ENCODE peak calls at places on chromosomes 3 and 15, in nine cellular contexts. L, B, A, M, J, D, Z, S and T are unnamed samples.

GRCh38 chr15:99369250-99369649 is 118.0 kb downstream of the LRRC28 start:
- DNase-seq in D (no peak), J (no peak), M (no peak), Z (no peak), L (no peak), B (no peak), A (no peak), S (no peak), T (no peak)

GRCh38 chr3:27684302-27684701 is 37.8 kb downstream of the EOMES start:
- DNase-seq in D (no peak), S (no peak), L (no peak), J (no peak), A (no peak), B (no peak), Z (no peak), M (no peak), T (no peak)

GRCh38 chr15:55221090-55222011 is 24.6 kb upstream of the RSL24D1 start:
- DNase-seq in Z (no peak), B (no peak), S (peak; percentile 86), M (no peak), D (no peak), L (peak; percentile 95), A (peak; percentile 77), J (peak; percentile 48), T (peak; percentile 50)

GRCh38 chr3:25566358-25566920 is 98.3 kb downstream of the TOP2B start:
- DNase-seq in Z (no peak), S (no peak), L (no peak), B (no peak), A (no peak), D (no peak), M (no peak), J (no peak), T (no peak)

GRCh38 chr3:45665101-45665572 is 24.1 kb upstream of the SACM1L start:
- DNase-seq in J (peak; percentile 61), A (no peak), B (peak; percentile 65), S (no peak), M (no peak), L (no peak), D (no peak), Z (peak; percentile 89), T (no peak)

GRCh38 chr3:12468757-12469156 is 15.5 kb upstream of the TSEN2 start:
- DNase-seq in A (no peak), D (no peak), J (no peak), S (no peak), M (no peak), Z (no peak), B (no peak), L (peak; percentile 37), T (no peak)

GRCh38 chr3:196111939-196112386 is 30.1 kb upstream of the TFRC start:
- DNase-seq in L (no peak), Z (no peak), M (no peak), J (peak; percentile 34), S (no peak), B (no peak), A (no peak), D (no peak), T (no peak)

GRCh38 chr15:76866716-76867321 is 38.3 kb downstream of the SCAPER start:
- DNase-seq in D (no peak), B (no peak), M (peak; percentile 15), J (no peak), A (peak; percentile 30), L (peak; percentile 29), Z (peak; percentile 69), S (peak; percentile 56), T (peak; percentile 19)

GRCh38 chr3:14329842-14330241 is 72.6 kb upstream of the SLC6A6 start:
- DNase-seq in M (no peak), A (no peak), B (no peak), L (no peak), D (no peak), S (no peak), Z (no peak), J (no peak), T (no peak)